ENCODE peak calls at places on chromosomes 1 and 21, in four cellular contexts. K, I, L and U are unnamed samples.

GRCh38 chr1:32867671-32868070 is 3.0 kb downstream of the FNDC5 start:
- DNase-seq in K (no peak), I (no peak), L (no peak), U (no peak)

GRCh38 chr1:40389871-40390560 is 16.5 kb downstream of the SMAP2 start:
- DNase-seq in K (no peak), L (no peak), I (peak), U (no peak)

GRCh38 chr21:14259669-14260458 is 43.9 kb downstream of the RBM11 start:
- DNase-seq in K (peak), I (peak), L (no peak), U (no peak)

GRCh38 chr1:921011-921837 is 2.5 kb upstream of the SAMD11 start:
- DNase-seq in L (no peak), I (no peak), K (peak), U (no peak)

GRCh38 chr1:81008298-81008697 is 792.4 kb upstream of the ADGRL2 start:
- DNase-seq in L (no peak), K (no peak), I (no peak), U (no peak)

GRCh38 chr1:116572771-116573170 is 1.9 kb upstream of the CD58 start:
- DNase-seq in K (no peak), I (no peak), L (no peak), U (no peak)

GRCh38 chr1:103160281-103160680 is 52.0 kb upstream of the COL11A1 start:
- DNase-seq in L (no peak), I (no peak), K (no peak), U (no peak)

GRCh38 chr1:160330119-160330518 is 12.9 kb downstream of the COPA start:
- DNase-seq in K (no peak), L (no peak), I (no peak), U (no peak)

GRCh38 chr1:211259596-211260126 is 495 bp downstream of the RCOR3 start:
- DNase-seq in L (peak), I (peak), K (no peak), U (peak)

GRCh38 chr1:93608188-93609109 is 73.2 kb downstream of the BCAR3 start:
- DNase-seq in K (peak), I (peak), L (no peak), U (no peak)

GRCh38 chr21:34846214-34846575 is 177.4 kb downstream of the CLIC6 start:
- DNase-seq in K (no peak), L (no peak), I (no peak), U (no peak)

GRCh38 chr1:172556461-172556860 is 23.5 kb downstream of the SUCO start:
- DNase-seq in L (no peak), I (no peak), K (no peak), U (no peak)

GRCh38 chr1:156860639-156861423 is at the start of gene NTRK1:
- DNase-seq in I (no peak), L (no peak), K (peak), U (peak)

GRCh38 chr1:52707927-52708655 is 9.9 kb upstream of the COA7 start:
- DNase-seq in K (peak), L (no peak), I (no peak), U (no peak)

GRCh38 chr1:235287208-235287882 is 40.6 kb downstream of the ARID4B start:
- DNase-seq in L (no peak), I (no peak), K (no peak), U (no peak)

GRCh38 chr1:42949312-42950145 is 9.1 kb downstream of the SLC2A1 start:
- DNase-seq in K (peak), L (no peak), I (no peak), U (no peak)

GRCh38 chr1:156282143-156282478 is 514 bp downstream of the SMG5 start:
- DNase-seq in L (no peak), I (no peak), K (peak), U (no peak)

GRCh38 chr1:171472183-171472647 is 13.1 kb upstream of the PRRC2C start:
- DNase-seq in K (no peak), L (no peak), I (no peak), U (no peak)

GRCh38 chr1:160032165-160032827 is 506 bp upstream of the PIGM start:
- DNase-seq in L (no peak), K (no peak), I (no peak), U (no peak)

GRCh38 chr1:160129558-160129957 is 14.0 kb downstream of the ATP1A2 start:
- DNase-seq in K (no peak), L (no peak), I (no peak), U (no peak)

GRCh38 chr21:18443686-18444085 is 40.1 kb upstream of the TMPRSS15 start:
- DNase-seq in L (no peak), K (no peak), I (no peak), U (no peak)

GRCh38 chr1:109186704-109187071 is 27.0 kb upstream of the SARS1 start:
- DNase-seq in K (no peak), L (no peak), I (no peak), U (no peak)